ENCODE peak calls at places on chromosomes 11 and 22, in eight cellular contexts. Y, A, O, V, F, P, M and C are unnamed samples.

GRCh38 chr11:69337211-69337721 is 43.3 kb downstream of the MYEOV start:
- DNase-seq in Y (peak), A (no peak), O (peak), V (peak), F (no peak), P (peak), M (no peak), C (no peak)

GRCh38 chr11:26974068-26974790 is 19.7 kb upstream of the FIBIN start:
- DNase-seq in Y (peak), A (no peak), O (peak), V (peak), F (no peak), P (no peak), M (no peak), C (peak)

GRCh38 chr11:76269247-76269646 is 62.9 kb upstream of the WNT11 start:
- DNase-seq in Y (no peak), A (no peak), O (peak), V (peak), F (no peak), P (no peak), M (no peak), C (no peak)

GRCh38 chr11:57474017-57474750 is 13.9 kb downstream of the RTN4RL2 start:
- DNase-seq in Y (no peak), A (no peak), O (peak), V (peak), F (no peak), P (no peak), M (no peak), C (no peak)

GRCh38 chr22:20508815-20509271 is 1.4 kb downstream of the MED15 start:
- DNase-seq in Y (peak), A (no peak), O (peak), V (peak), F (no peak), P (no peak), M (no peak), C (no peak)

GRCh38 chr11:105489431-105489830 is 120.4 kb upstream of the GRIA4 start:
- DNase-seq in Y (peak), A (no peak), O (peak), V (no peak), F (peak), P (peak), M (peak), C (no peak)

GRCh38 chr11:109085708-109086373 is 336.1 kb upstream of the C11orf87 start:
- DNase-seq in Y (peak), A (no peak), O (peak), V (peak), F (no peak), P (no peak), M (no peak), C (no peak)

GRCh38 chr11:128904872-128905344 is 13.8 kb downstream of the KCNJ5 start:
- DNase-seq in Y (no peak), A (peak), O (peak), V (no peak), F (peak), P (no peak), M (peak), C (no peak)

GRCh38 chr11:67113231-67113721 is 5.8 kb upstream of the KDM2A start:
- DNase-seq in Y (no peak), A (no peak), O (no peak), V (no peak), F (no peak), P (no peak), M (no peak), C (no peak)

GRCh38 chr11:10305964-10306918 is 1.4 kb downstream of the ADM start:
- DNase-seq in Y (peak), A (peak), O (peak), V (no peak), F (peak), P (no peak), M (no peak), C (no peak)

GRCh38 chr22:47587361-47587760 is 824.9 kb downstream of the TBC1D22A start:
- DNase-seq in Y (no peak), A (no peak), O (no peak), V (no peak), F (no peak), P (no peak), M (no peak), C (no peak)

GRCh38 chr11:123272565-123272964 is 77.5 kb upstream of the CLMP start:
- DNase-seq in Y (no peak), A (no peak), O (no peak), V (no peak), F (no peak), P (no peak), M (no peak), C (no peak)

GRCh38 chr11:1748467-1749019 is 1.9 kb downstream of the IFITM10 start:
- DNase-seq in Y (no peak), A (peak), O (peak), V (no peak), F (no peak), P (no peak), M (no peak), C (no peak)

GRCh38 chr11:12411806-12412727 is 34.7 kb downstream of the PARVA start:
- DNase-seq in Y (peak), A (peak), O (peak), V (peak), F (peak), P (peak), M (peak), C (peak)

GRCh38 chr11:90930252-90930651 is 707.4 kb upstream of the CHORDC1 start:
- DNase-seq in Y (no peak), A (no peak), O (no peak), V (no peak), F (no peak), P (no peak), M (no peak), C (no peak)

GRCh38 chr11:18309691-18310090 is 12.2 kb downstream of the HPS5 start:
- DNase-seq in Y (no peak), A (no peak), O (no peak), V (no peak), F (no peak), P (no peak), M (no peak), C (no peak)

GRCh38 chr11:84236436-84236835 is 950.3 kb upstream of the CCDC90B start:
- DNase-seq in Y (no peak), A (no peak), O (no peak), V (no peak), F (no peak), P (no peak), M (no peak), C (no peak)

GRCh38 chr11:124676386-124676785 is 2.7 kb downstream of the SPA17 start:
- DNase-seq in Y (peak), A (no peak), O (peak), V (peak), F (no peak), P (no peak), M (no peak), C (no peak)

GRCh38 chr11:70210051-70210501 is 7.0 kb downstream of the FADD start:
- DNase-seq in Y (peak), A (no peak), O (peak), V (peak), F (no peak), P (no peak), M (no peak), C (peak)